ENCODE peak calls at places on chromosomes 11 and 22, in five cellular contexts. S, H, T, Z and C are unnamed samples.

GRCh38 chr22:38923463-38924196 is 33.8 kb upstream of the APOBEC3A start:
- DNase-seq in H (no peak), T (peak), S (no peak), Z (peak), C (no peak)

GRCh38 chr11:47775240-47775869 is 8.2 kb upstream of the FNBP4 start:
- DNase-seq in S (no peak), T (no peak), Z (peak), H (no peak), C (no peak)

GRCh38 chr11:10192036-10192435 is 102.0 kb downstream of the SBF2 start:
- DNase-seq in H (no peak), S (no peak), Z (no peak), T (no peak), C (no peak)

GRCh38 chr11:29629281-29629680 is 387.5 kb downstream of the KCNA4 start:
- DNase-seq in T (no peak), H (no peak), S (no peak), Z (no peak), C (no peak)

GRCh38 chr11:9711454-9712307 is 47.8 kb downstream of the SWAP70 start:
- DNase-seq in H (no peak), T (no peak), S (no peak), Z (peak), C (no peak)

GRCh38 chr22:23128269-23129108 is 13.3 kb downstream of the RSPH14 start:
- DNase-seq in H (peak), T (peak), S (peak), Z (peak), C (no peak)

GRCh38 chr11:115806056-115806455 is 301.8 kb upstream of the CADM1 start:
- DNase-seq in H (no peak), Z (no peak), T (no peak), S (no peak), C (no peak)

GRCh38 chr11:56764976-56765375 is 16.5 kb upstream of the OR9G4 start:
- DNase-seq in S (no peak), Z (no peak), H (no peak), T (no peak), C (no peak)

GRCh38 chr11:65861165-65861505 is 902 bp downstream of the MUS81 start:
- DNase-seq in H (no peak), Z (peak), S (no peak), T (no peak), C (no peak)

GRCh38 chr11:65498042-65498726 is 661 bp upstream of the MALAT1 start:
- DNase-seq in Z (peak), H (peak), S (no peak), T (no peak), C (peak)

GRCh38 chr11:84812351-84813083 is 814.6 kb downstream of the DLG2 start:
- DNase-seq in H (no peak), Z (no peak), S (no peak), T (no peak), C (no peak)

GRCh38 chr11:69523453-69523852 is 42.0 kb downstream of the LINC01488 start:
- DNase-seq in S (no peak), T (no peak), H (no peak), Z (no peak), C (no peak)
- TF ChIP-seq ATF2 in S (no peak), T (no peak), H (no peak), Z (no peak), C (no peak)

GRCh38 chr11:69498614-69499175 is 17.2 kb downstream of the LINC01488 start:
- DNase-seq in H (no peak), S (no peak), T (no peak), Z (no peak), C (no peak)

GRCh38 chr11:69495441-69496201 is 14.2 kb downstream of the LINC01488 start:
- DNase-seq in T (no peak), H (no peak), Z (no peak), S (no peak), C (no peak)

GRCh38 chr11:69496202-69496557 is 14.7 kb downstream of the LINC01488 start:
- DNase-seq in H (no peak), T (no peak), S (no peak), Z (no peak), C (no peak)

GRCh38 chr11:69496631-69497220 is 15.3 kb downstream of the LINC01488 start:
- DNase-seq in S (no peak), T (no peak), H (no peak), Z (no peak), C (no peak)

DNA sequence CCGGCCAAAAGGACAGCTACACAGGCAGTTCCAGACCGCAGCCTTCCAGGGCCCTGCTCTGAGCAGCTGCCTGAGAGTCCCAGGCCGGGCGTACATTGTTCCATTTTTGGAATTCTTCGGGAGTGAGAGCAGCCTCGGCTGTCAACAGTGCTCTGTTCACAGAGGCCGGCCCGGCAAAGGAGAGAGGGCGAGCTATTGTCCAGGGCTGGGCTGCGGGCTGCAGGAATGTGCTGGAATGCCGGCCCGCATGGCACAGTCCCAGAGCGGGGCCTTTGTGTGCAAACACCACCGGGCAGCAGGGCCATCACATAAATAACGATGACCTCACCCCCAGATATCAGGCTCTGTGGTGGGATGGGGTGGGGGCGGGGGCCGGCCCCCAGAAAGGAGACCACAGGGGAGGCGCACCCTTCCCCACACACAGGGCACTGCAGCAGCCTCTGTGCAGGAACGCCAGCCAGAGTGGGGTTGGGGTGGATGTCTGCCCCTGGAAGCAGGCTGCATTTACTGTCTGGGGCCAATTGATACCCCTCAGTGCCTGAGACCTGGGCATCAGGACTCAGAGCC is 15.8 kb downstream of the LINC01488 start:
- DNase-seq in T (peak), S (no peak), Z (no peak), H (no peak), C (no peak)
- TF ChIP-seq ATF2 in T (peak), S (no peak), Z (no peak), H (no peak), C (no peak)

DNA sequence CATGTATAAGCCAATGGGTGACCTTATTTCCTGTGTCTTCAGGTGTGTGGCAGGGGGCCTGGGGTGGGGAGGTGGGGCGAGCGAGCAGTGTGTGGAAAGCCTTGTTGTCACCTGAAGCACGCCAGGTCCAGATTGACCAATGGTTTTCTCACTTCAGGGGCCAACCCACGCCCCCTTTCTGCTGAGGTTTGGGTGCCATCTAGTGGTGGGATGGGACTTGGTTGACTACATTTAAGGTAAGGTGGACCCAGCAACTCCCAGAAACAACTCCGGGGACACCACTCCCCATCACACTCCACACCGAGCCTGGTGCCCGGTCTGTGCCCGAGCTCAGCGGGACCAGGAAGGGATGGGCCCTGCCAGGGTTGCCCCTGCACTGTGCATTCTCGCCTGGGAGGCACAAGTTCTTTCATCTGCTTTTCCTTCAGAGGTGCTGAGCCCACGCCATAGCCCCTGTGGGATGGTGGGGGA is 40.0 kb downstream of the TPCN2 start:
- DNase-seq in T (peak), Z (peak), H (peak), S (peak), C (peak)
- TF ChIP-seq ATF2 in T (no peak), Z (no peak), H (no peak), S (no peak), C (no peak)

GRCh38 chr11:128095459-128096096 is 491.8 kb downstream of the ETS1 start:
- DNase-seq in S (no peak), Z (no peak), T (no peak), H (no peak), C (no peak)
- TF ChIP-seq ATF2 in S (no peak), Z (no peak), T (no peak), H (no peak), C (no peak)

GRCh38 chr11:6418958-6419611 is at the start of gene APBB1:
- DNase-seq in Z (peak), H (peak), S (peak), T (no peak), C (no peak)
- TF ChIP-seq ATF2 in Z (no peak), H (no peak), S (no peak), T (no peak), C (no peak)

GRCh38 chr11:26928636-26929035 is 65.3 kb upstream of the FIBIN start:
- DNase-seq in S (no peak), Z (no peak), H (no peak), T (no peak), C (no peak)

GRCh38 chr11:26931881-26932280 is 62.0 kb upstream of the FIBIN start:
- DNase-seq in S (no peak), H (no peak), Z (no peak), T (no peak), C (no peak)

GRCh38 chr11:26929806-26930517 is 64.0 kb upstream of the FIBIN start:
- DNase-seq in S (no peak), T (no peak), Z (no peak), H (no peak), C (no peak)

GRCh38 chr11:26931248-26931631 is 62.7 kb upstream of the FIBIN start:
- DNase-seq in S (no peak), Z (no peak), H (no peak), T (no peak), C (no peak)

DNA sequence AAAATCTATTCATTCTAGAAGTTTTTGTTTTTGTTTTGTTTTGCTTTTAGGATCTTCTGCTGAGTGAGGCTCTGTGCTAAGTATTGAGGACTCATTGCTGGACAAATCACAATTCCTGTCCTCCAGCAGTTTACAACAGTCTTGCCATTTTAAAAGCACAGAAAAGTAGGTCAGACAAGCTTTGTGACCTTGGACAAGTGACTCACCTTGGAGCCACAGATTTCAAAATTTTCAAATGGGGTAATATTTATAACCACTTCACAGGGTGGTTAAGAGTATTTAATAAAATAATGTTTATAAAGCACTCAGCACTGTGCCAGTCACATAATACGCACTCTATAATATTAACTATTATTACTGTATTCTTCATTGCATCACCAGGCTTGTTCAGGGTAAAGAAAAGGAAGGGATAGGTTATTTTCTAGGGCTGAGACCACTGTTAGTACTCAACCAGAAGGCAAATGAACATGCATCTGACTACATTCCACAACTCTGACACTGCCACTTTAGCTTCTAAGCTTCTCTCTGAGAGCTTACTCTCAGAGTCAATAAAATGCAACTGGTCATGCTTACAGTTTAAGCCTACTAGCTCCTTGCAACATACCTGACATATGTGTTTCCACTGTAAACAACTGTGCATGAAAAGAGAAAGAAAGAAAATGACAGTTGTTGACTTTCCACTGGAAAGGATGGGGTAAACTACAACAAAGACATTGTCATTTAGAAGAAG is 63.2 kb upstream of the FIBIN start:
- DNase-seq in T (no peak), H (no peak), S (no peak), Z (no peak), C (no peak)
- TF ChIP-seq ATF2 in T (no peak), H (no peak), S (no peak), Z (no peak), C (no peak)